ENCODE peak calls at places on chromosomes 16 and 17, in six cellular contexts. One of them, this sample, is unnamed.

GRCh38 chr17:8954339-8954738 is 11.2 kb downstream of the PIK3R5 start:
- DNase-seq in HepG2: no peak
- DNase-seq in GM12878: no peak
- DNase-seq in H1: peak; percentile 27
- DNase-seq in A549: no peak
- DNase-seq in HCT116: no peak
- DNase-seq in this sample: no peak

GRCh38 chr17:70848785-70849184 is 679.5 kb downstream of the KCNJ2 start:
- DNase-seq in H1: no peak
- DNase-seq in GM12878: no peak
- DNase-seq in HepG2: no peak
- DNase-seq in A549: no peak
- DNase-seq in HCT116: no peak
- DNase-seq in this sample: peak; percentile 78

GRCh38 chr16:51812945-51813344 is 661.9 kb upstream of the SALL1 start:
- DNase-seq in H1: no peak
- DNase-seq in A549: no peak
- DNase-seq in HCT116: no peak
- DNase-seq in GM12878: no peak
- DNase-seq in HepG2: no peak
- DNase-seq in this sample: no peak

GRCh38 chr16:24009060-24009459 is 173.3 kb downstream of the PRKCB start:
- DNase-seq in HepG2: no peak
- DNase-seq in H1: no peak
- DNase-seq in HCT116: no peak
- DNase-seq in GM12878: peak; percentile 28
- DNase-seq in A549: no peak
- DNase-seq in this sample: no peak

GRCh38 chr16:822174-822908 is 21.8 kb upstream of the GNG13 start:
- DNase-seq in GM12878: no peak
- DNase-seq in A549: no peak
- DNase-seq in HepG2: peak; percentile 25
- DNase-seq in HCT116: no peak
- DNase-seq in H1: no peak
- DNase-seq in this sample: no peak

GRCh38 chr16:64287667-64288521 is 834.0 kb downstream of the CDH11 start:
- DNase-seq in GM12878: no peak
- DNase-seq in H1: no peak
- DNase-seq in HepG2: no peak
- DNase-seq in A549: no peak
- DNase-seq in HCT116: no peak
- DNase-seq in this sample: no peak

GRCh38 chr16:934178-934577 is 36.6 kb downstream of the LMF1 start:
- DNase-seq in H1: no peak
- DNase-seq in A549: no peak
- DNase-seq in HepG2: no peak
- DNase-seq in HCT116: no peak
- DNase-seq in GM12878: no peak
- DNase-seq in this sample: no peak

GRCh38 chr16:64158941-64159588 is 962.8 kb downstream of the CDH11 start:
- DNase-seq in HepG2: peak; percentile 94
- DNase-seq in GM12878: no peak
- DNase-seq in H1: no peak
- DNase-seq in A549: no peak
- DNase-seq in HCT116: no peak
- DNase-seq in this sample: no peak

GRCh38 chr17:54968954-54969400 is 412 bp downstream of the STXBP4 start:
- DNase-seq in GM12878: no peak
- DNase-seq in A549: no peak
- DNase-seq in H1: no peak
- DNase-seq in HCT116: no peak
- DNase-seq in HepG2: peak; percentile 32
- DNase-seq in this sample: peak; percentile 50

GRCh38 chr16:3971261-3971660 is 90.7 kb upstream of the CREBBP start:
- DNase-seq in GM12878: peak; percentile 1
- DNase-seq in HepG2: no peak
- DNase-seq in A549: peak; percentile 32
- DNase-seq in HCT116: no peak
- DNase-seq in H1: no peak
- DNase-seq in this sample: peak; percentile 98

GRCh38 chr17:58318065-58318481 is 10.5 kb downstream of the TSPOAP1 start:
- DNase-seq in HCT116: no peak
- DNase-seq in A549: no peak
- DNase-seq in HepG2: no peak
- DNase-seq in GM12878: no peak
- DNase-seq in H1: no peak
- DNase-seq in this sample: no peak

DNA sequence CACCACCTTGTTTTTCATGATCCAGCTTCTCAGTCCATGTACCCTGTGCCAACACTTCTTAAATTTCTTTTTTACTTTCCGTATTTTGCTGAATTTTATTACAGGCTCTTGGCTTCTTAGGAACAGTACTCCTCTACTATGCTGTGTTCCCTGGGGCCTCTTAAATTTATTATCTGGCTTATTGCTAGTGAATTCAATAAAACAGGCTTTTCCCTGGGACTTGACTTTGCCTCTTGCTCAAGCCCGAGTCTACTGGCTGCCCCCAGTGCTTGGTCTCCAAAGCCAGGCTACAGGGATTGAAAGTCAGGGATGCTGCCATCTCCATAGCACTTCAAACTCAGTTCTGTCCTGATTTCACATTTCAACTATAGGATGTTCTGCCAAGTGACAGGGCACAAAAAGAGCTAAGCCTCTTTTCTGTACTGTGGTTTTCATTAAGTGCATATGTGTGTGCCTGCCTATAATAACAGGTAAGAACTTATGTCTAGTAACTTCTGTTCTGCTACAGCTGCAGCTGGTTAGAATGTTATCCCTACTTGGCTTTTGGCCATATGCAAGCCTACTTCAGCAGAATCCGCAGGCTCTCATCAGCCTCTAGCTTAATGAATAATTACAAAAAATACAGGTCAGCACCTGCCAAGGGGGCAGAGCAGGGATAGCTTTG is 8.4 kb downstream of the FAM20A start:
- DNase-seq in HepG2: no peak
- DNase-seq in GM12878: no peak
- DNase-seq in A549: no peak
- DNase-seq in HCT116: no peak
- DNase-seq in H1: no peak
- DNase-seq in this sample: no peak
- TF ChIP-seq CEBPB in HepG2: no peak
- TF ChIP-seq CEBPB in GM12878: no peak
- TF ChIP-seq CEBPB in A549: no peak
- TF ChIP-seq CEBPB in HCT116: no peak
- TF ChIP-seq CEBPB in H1: no peak
- TF ChIP-seq CEBPB in this sample: no peak

GRCh38 chr16:66491716-66492064 is 58.2 kb downstream of the TK2 start:
- DNase-seq in HCT116: no peak
- DNase-seq in H1: no peak
- DNase-seq in A549: no peak
- DNase-seq in HepG2: no peak
- DNase-seq in GM12878: no peak
- DNase-seq in this sample: no peak
- TF ChIP-seq CEBPB in HCT116: no peak
- TF ChIP-seq CEBPB in H1: no peak
- TF ChIP-seq CEBPB in A549: no peak
- TF ChIP-seq CEBPB in HepG2: no peak
- TF ChIP-seq CEBPB in GM12878: no peak
- TF ChIP-seq CEBPB in this sample: no peak

GRCh38 chr17:82959990-82960418 is 119.4 kb upstream of the METRNL start:
- DNase-seq in A549: no peak
- DNase-seq in HCT116: no peak
- DNase-seq in H1: no peak
- DNase-seq in GM12878: no peak
- DNase-seq in HepG2: no peak
- DNase-seq in this sample: no peak

GRCh38 chr17:82960419-82961271 is 118.8 kb upstream of the METRNL start:
- DNase-seq in A549: no peak
- DNase-seq in HCT116: no peak
- DNase-seq in GM12878: no peak
- DNase-seq in H1: no peak
- DNase-seq in HepG2: no peak
- DNase-seq in this sample: no peak

GRCh38 chr17:82957469-82957795 is 117.6 kb upstream of the ZNF750 start:
- DNase-seq in HCT116: no peak
- DNase-seq in GM12878: no peak
- DNase-seq in A549: no peak
- DNase-seq in H1: no peak
- DNase-seq in HepG2: no peak
- DNase-seq in this sample: no peak

GRCh38 chr17:82957961-82958491 is 118.2 kb upstream of the ZNF750 start:
- DNase-seq in HepG2: no peak
- DNase-seq in H1: no peak
- DNase-seq in HCT116: no peak
- DNase-seq in GM12878: no peak
- DNase-seq in A549: no peak
- DNase-seq in this sample: no peak

DNA sequence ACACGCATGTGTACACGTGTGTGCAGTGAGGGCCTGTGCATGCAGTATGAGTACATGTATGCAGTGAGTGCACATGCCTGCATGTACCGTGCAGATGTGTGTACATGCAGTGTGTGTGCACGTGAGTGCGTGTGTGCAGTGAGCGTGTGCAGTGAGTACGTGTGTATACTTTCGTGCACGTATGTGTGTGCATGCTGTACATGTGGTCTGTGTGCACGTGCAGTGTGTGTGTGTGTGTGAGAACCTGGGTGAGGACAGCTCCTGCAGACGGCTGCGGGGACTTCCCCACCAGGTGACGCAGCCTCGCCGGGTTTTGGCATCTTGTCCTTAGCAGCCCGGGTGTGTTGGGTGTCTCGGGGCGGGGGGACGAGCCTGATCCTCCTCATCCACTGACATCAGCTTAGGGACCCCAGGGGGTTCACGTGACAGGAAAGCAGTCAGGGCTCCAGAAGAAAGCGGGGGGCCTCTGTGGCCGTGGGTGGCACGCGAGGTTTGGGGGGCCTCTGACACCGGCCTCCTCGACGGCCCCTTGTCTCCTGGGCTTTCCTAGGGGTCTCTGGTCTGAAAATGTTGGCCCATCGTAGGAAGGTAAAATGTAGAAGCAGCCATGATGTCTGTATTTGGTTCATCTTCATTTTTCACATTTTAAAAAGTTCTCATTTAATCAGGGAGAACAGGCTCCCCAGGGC is 119.6 kb upstream of the ZNF750 start:
- DNase-seq in GM12878: no peak
- DNase-seq in HCT116: no peak
- DNase-seq in H1: no peak
- DNase-seq in HepG2: no peak
- DNase-seq in A549: no peak
- DNase-seq in this sample: no peak
- TF ChIP-seq CEBPB in GM12878: no peak
- TF ChIP-seq CEBPB in HCT116: no peak
- TF ChIP-seq CEBPB in H1: no peak
- TF ChIP-seq CEBPB in HepG2: no peak
- TF ChIP-seq CEBPB in A549: no peak
- TF ChIP-seq CEBPB in this sample: no peak

GRCh38 chr17:7019406-7019805 is 3.4 kb upstream of the BCL6B start:
- DNase-seq in HepG2: no peak
- DNase-seq in A549: no peak
- DNase-seq in GM12878: no peak
- DNase-seq in HCT116: no peak
- DNase-seq in H1: no peak
- DNase-seq in this sample: no peak

GRCh38 chr17:7021993-7022778 is 664 bp upstream of the BCL6B start:
- DNase-seq in A549: peak; percentile 78
- DNase-seq in GM12878: no peak
- DNase-seq in HCT116: no peak
- DNase-seq in HepG2: no peak
- DNase-seq in H1: no peak
- DNase-seq in this sample: peak; percentile 36

GRCh38 chr17:7019839-7020519 is 2.9 kb upstream of the BCL6B start:
- DNase-seq in GM12878: no peak
- DNase-seq in A549: peak; percentile 77
- DNase-seq in HCT116: no peak
- DNase-seq in HepG2: no peak
- DNase-seq in H1: no peak
- DNase-seq in this sample: peak; percentile 23

GRCh38 chr17:7022791-7023571 is at the start of gene BCL6B:
- DNase-seq in HCT116: no peak
- DNase-seq in GM12878: no peak
- DNase-seq in HepG2: no peak
- DNase-seq in H1: no peak
- DNase-seq in A549: no peak
- DNase-seq in this sample: no peak

DNA sequence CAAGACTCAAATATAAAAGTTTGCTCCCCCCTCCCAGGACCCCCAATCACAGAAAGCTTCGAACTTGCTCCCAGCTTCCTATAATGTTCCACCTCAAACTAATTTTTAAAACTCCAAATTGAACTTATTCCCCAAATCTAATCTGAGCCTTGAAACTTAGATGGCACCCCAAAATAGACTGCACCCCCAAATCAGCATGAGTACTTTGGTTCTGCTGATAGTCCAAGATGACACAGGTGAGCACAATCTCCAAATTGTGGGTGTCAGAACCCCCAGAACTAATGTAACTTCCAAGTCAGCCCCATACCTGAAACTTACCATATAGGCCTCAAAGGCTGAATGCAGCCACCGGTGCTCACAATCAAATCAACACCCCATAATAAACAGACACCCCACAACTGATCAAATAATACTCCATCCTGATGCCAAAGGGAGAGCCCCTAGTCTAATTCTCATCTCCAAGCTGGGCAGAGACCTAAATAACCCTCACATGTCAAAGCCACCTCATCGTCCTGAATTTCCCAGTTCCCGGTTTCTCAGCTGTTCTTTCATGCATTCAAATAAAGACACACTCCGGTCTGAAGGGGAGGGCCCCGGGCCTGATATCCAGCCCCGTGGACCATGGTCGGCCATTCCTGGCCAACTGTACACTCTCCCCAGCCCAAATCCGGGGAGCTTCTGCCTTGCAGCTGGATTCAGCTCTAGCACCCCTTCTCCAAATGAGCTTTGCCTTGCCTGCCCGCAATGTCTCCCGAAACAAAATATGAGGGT is 1.8 kb upstream of the BCL6B start:
- DNase-seq in A549: no peak
- DNase-seq in H1: no peak
- DNase-seq in HCT116: no peak
- DNase-seq in GM12878: no peak
- DNase-seq in HepG2: no peak
- DNase-seq in this sample: no peak
- TF ChIP-seq CEBPB in A549: no peak
- TF ChIP-seq CEBPB in H1: no peak
- TF ChIP-seq CEBPB in HCT116: no peak
- TF ChIP-seq CEBPB in GM12878: no peak
- TF ChIP-seq CEBPB in HepG2: no peak
- TF ChIP-seq CEBPB in this sample: no peak

GRCh38 chr17:50263293-50264262 is 10.7 kb upstream of the TMEM92 start:
- DNase-seq in H1: no peak
- DNase-seq in A549: no peak
- DNase-seq in GM12878: no peak
- DNase-seq in HepG2: no peak
- DNase-seq in HCT116: no peak
- DNase-seq in this sample: no peak
- TF ChIP-seq CEBPB in H1: no peak
- TF ChIP-seq CEBPB in A549: no peak
- TF ChIP-seq CEBPB in GM12878: no peak
- TF ChIP-seq CEBPB in HepG2: no peak
- TF ChIP-seq CEBPB in HCT116: no peak
- TF ChIP-seq CEBPB in this sample: no peak

This sample was measured in IMR-90.